ENCODE peak calls at places on chromosomes 3 and 15, in five cellular contexts. C is CD8-positive, alpha-beta T cell; M is lower lobe of right lung; E is AG04449; K is A549. Z is an unnamed sample.

GRCh38 chr15:67520276-67520975 is 505 bp upstream of the C15orf61 start:
- DNase-seq in E (no peak), M (no peak), K (no peak), C (no peak), Z (no peak)

GRCh38 chr3:86420990-86421739 is 569.8 kb downstream of the VGLL3 start:
- DNase-seq in M (no peak), K (no peak), E (no peak), C (no peak), Z (no peak)

GRCh38 chr3:89107461-89108035 is at the start of gene EPHA3:
- DNase-seq in C (peak; percentile 49), M (peak; percentile 61), E (no peak), K (peak; percentile 22), Z (peak; percentile 47)

GRCh38 chr15:89419370-89419984 is 76.9 kb downstream of the RHCG start:
- DNase-seq in M (no peak), K (peak; percentile 48), C (no peak), E (no peak), Z (no peak)

GRCh38 chr15:62951481-62951880 is 91.1 kb upstream of the TPM1 start:
- DNase-seq in M (no peak), C (peak; percentile 4), E (no peak), K (no peak), Z (no peak)

GRCh38 chr3:171286580-171287249 is 173.5 kb downstream of the TNIK start:
- DNase-seq in M (no peak), E (no peak), C (no peak), K (no peak), Z (no peak)

GRCh38 chr3:187951452-187952190 is 202.3 kb upstream of the LPP start:
- DNase-seq in C (no peak), M (no peak), K (no peak), E (no peak), Z (no peak)

GRCh38 chr15:45307230-45307924 is 55.3 kb downstream of the SLC28A2 start:
- DNase-seq in C (no peak), M (no peak), E (peak; percentile 17), K (no peak), Z (no peak)

GRCh38 chr3:107884719-107885460 is 205.9 kb downstream of the CD47 start:
- DNase-seq in C (no peak), M (no peak), E (peak; percentile 57), K (no peak), Z (peak; percentile 18)

GRCh38 chr3:15676259-15676658 is 74.7 kb downstream of the BTD start:
- DNase-seq in E (no peak), C (no peak), M (no peak), K (no peak), Z (no peak)

GRCh38 chr3:34284959-34285358 is 486.5 kb downstream of the PDCD6IP start:
- DNase-seq in C (no peak), E (no peak), M (no peak), K (no peak), Z (no peak)

GRCh38 chr15:92599394-92599970 is 56.1 kb downstream of the FAM174B start:
- DNase-seq in E (no peak), C (no peak), K (no peak), M (no peak), Z (no peak)

GRCh38 chr3:64306745-64307144 is 81.5 kb upstream of the PRICKLE2 start:
- DNase-seq in M (no peak), E (no peak), C (no peak), K (no peak), Z (no peak)

GRCh38 chr3:16768956-16769355 is 115.8 kb upstream of the PLCL2 start:
- DNase-seq in K (no peak), E (no peak), M (no peak), C (no peak), Z (peak; percentile 37)

GRCh38 chr3:195064300-195064931 is 206.5 kb downstream of the XXYLT1 start:
- DNase-seq in M (peak; percentile 12), E (no peak), C (no peak), K (no peak), Z (no peak)

GRCh38 chr3:47416041-47416440 is 35.2 kb downstream of the PTPN23 start:
- DNase-seq in E (no peak), C (no peak), M (no peak), K (no peak), Z (no peak)

GRCh38 chr3:181464033-181464694 is 247.6 kb upstream of the SOX2 start:
- DNase-seq in E (no peak), M (no peak), C (no peak), K (no peak), Z (no peak)

GRCh38 chr3:134652409-134652831 is 1.6 kb upstream of the KY start:
- DNase-seq in E (no peak), K (no peak), C (no peak), M (no peak), Z (no peak)

GRCh38 chr3:27675287-27675686 is 46.8 kb downstream of the EOMES start:
- DNase-seq in M (no peak), K (no peak), E (no peak), C (no peak), Z (no peak)

GRCh38 chr15:61871926-61872522 is 188.2 kb downstream of the VPS13C start:
- DNase-seq in E (no peak), C (no peak), K (peak; percentile 27), M (no peak), Z (no peak)

GRCh38 chr3:136931587-136931986 is 26.2 kb upstream of the IL20RB start:
- DNase-seq in M (no peak), C (no peak), E (no peak), K (no peak), Z (no peak)

GRCh38 chr15:96629501-96629900 is 299.0 kb downstream of the NR2F2 start:
- DNase-seq in C (no peak), M (no peak), E (no peak), K (no peak), Z (no peak)

GRCh38 chr3:71310595-71311319 is 272.8 kb downstream of the FOXP1 start:
- DNase-seq in E (no peak), C (no peak), M (no peak), K (no peak), Z (no peak)

GRCh38 chr15:27833178-27833577 is 265.9 kb downstream of the OCA2 start:
- DNase-seq in M (no peak), C (no peak), E (no peak), K (no peak), Z (no peak)

GRCh38 chr3:100966049-100966471 is 27.2 kb downstream of the ABI3BP start:
- DNase-seq in C (no peak), M (no peak), E (no peak), K (no peak), Z (no peak)

GRCh38 chr15:52527196-52527897 is 1.3 kb downstream of the MYO5A start:
- DNase-seq in M (no peak), E (no peak), C (no peak), K (no peak), Z (no peak)
- H3K4me3 ChIP-seq in M (peak overlapping the region; percentile 76), E (peak overlapping the region; percentile 74), C (peak overlapping the region; percentile 52), K (peak overlapping the region; percentile 92), Z (no peak overlapping the region)

DNA sequence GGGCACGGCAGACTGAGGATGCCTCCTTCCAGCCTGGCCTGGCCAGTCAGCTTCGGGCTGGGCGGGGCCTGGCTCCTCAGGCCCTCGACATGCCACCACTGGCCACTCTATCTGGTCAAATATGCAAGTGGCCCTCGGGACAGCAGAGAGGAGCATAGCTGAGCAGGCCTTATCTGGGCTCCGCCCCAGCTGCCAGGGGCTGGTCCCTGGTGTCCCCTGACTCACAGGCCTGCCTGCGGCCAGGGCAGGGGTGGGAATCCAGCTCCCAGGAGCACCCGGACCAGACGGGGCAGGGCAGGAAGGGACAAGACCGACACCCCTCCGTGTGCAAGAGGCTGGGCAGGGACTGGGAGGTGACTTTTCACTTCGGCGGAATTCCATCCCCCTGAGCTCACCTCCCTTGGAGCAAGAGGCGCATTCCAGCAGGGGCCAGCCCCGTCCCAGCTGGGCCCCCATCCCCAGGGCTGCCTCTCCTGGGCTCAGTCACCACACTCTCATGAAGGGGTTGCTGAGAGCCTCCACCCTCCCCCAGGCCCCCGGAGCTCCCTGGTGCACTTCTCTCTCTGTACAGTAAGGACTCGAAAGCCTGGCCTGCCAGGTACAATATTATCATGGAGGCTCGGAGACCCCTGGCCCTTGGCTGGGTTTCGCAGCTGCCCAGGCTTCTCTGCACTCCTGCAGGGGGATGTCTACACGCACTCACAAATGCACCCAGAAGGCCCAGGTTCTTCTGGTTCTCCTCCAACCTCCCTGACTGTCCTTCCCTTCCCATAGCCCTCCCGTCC is 29.5 kb downstream of the WNT7A start:
- DNase-seq in M (peak; percentile 87), C (no peak), K (peak; percentile 61), E (no peak), Z (peak; percentile 85)
- TF ChIP-seq CTCF in M (no peak), C (no peak), K (no peak), E (no peak), Z (no peak)

DNA sequence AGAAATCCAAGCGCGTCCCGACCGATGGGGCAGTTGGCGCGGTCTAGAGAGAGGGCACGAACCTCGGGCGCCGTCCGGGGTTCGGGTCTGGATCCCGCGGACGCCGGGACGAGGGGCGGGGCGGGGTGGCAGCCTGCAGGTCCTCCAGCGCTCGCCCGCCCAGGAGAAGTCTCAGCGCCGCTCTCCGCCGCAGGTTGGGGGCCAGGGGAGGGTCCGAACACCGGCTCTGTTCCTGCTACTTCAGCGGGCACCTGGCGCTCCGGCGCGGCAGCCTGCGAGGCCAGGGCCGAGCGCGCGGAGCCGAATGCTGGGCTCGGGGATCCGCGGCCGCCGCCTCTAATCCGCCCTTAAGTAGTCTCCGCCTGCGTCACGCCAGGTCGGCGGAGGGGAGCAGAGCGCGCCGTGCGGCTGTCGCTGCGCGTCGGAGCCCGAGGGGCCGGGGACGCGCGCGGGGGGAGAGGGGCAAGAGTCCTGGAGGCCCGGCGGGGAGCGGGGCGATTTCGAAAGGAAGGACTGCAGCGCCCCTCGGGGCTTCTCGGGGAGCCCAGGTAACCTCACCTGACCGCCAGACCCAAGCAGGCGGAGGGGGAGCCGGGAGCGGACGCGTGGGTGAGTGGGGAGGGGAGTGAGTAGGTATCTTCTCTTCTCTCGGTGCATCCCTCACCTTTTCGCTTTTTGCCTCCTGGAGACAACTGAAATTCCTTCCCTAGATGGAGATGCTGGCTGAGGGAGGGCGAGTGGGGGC is at the start of gene GJD2:
- DNase-seq in C (no peak), E (no peak), M (no peak), K (no peak), Z (no peak)
- H3K4me3 ChIP-seq in C (no peak within 1 kb of the TSS), E (peak within 1 kb of the TSS; percentile 12), M (peak within 1 kb of the TSS; percentile 14), K (peak within 1 kb of the TSS; percentile 43), Z (no peak within 1 kb of the TSS)

GRCh38 chr3:11662392-11662990 is 18.8 kb upstream of the VGLL4 start:
- DNase-seq in K (peak; percentile 24), M (no peak), E (no peak), C (no peak), Z (no peak)
- TF ChIP-seq CTCF in K (peak; percentile 34), M (no peak), E (peak; percentile 32), C (no peak), Z (peak; percentile 15)

GRCh38 chr15:82056900-82057825 is 11.3 kb upstream of the MEX3B start:
- DNase-seq in C (no peak), K (no peak), E (no peak), M (no peak), Z (no peak)
- H3K4me3 ChIP-seq in C (no peak overlapping the region), K (no peak overlapping the region), E (no peak overlapping the region), M (no peak overlapping the region), Z (no peak overlapping the region)